ENCODE peak calls at places on chromosomes 16 and 17, in five cellular contexts. M is activated CD8-positive, alpha-beta T cell treated with anti-CD3 and anti-CD28 coated beads for 36 hours; Q is non-pigmented ciliary epithelial cell; Y is fibroblast of the aortic adventitia; K is stimulated activated CD8-positive, alpha-beta memory T cell treated with anti-CD3 and anti-CD28 coated beads, Interleukin-4, amount 100 ng/mL, for 4 hours. I is an unnamed sample.

GRCh38 chr16:53132406-53132805 is 77.6 kb downstream of the CHD9 start:
- DNase-seq in Q (no peak), K (no peak), Y (peak; percentile 37), M (no peak), I (peak; percentile 30)

GRCh38 chr17:8110907-8111306 is 7.4 kb downstream of the ALOXE3 start:
- DNase-seq in K (no peak), Y (no peak), Q (no peak), M (no peak), I (no peak)

GRCh38 chr17:16466407-16466806 is 25.6 kb downstream of the LRRC75A start:
- DNase-seq in K (no peak), M (no peak), Q (no peak), Y (no peak), I (no peak)

GRCh38 chr17:44940768-44941167 is 6.8 kb downstream of the KIF18B start:
- DNase-seq in Y (no peak), Q (no peak), M (no peak), K (no peak), I (no peak)

GRCh38 chr16:84851192-84852127 is 31.7 kb downstream of the CRISPLD2 start:
- DNase-seq in Y (peak; percentile 77), Q (peak; percentile 89), K (no peak), M (no peak), I (peak; percentile 89)

GRCh38 chr16:69109486-69110270 is 4.2 kb downstream of the HAS3 start:
- DNase-seq in Y (no peak), Q (no peak), K (no peak), M (no peak), I (no peak)

GRCh38 chr17:76585048-76585648 is 512 bp downstream of the ST6GALNAC2 start:
- DNase-seq in K (no peak), M (no peak), Q (no peak), Y (no peak), I (no peak)

GRCh38 chr16:80720759-80721470 is 83.5 kb downstream of the CDYL2 start:
- DNase-seq in Y (no peak), K (no peak), M (no peak), Q (peak; percentile 14), I (no peak)

GRCh38 chr17:77358801-77359716 is 218.3 kb downstream of the SEC14L1 start:
- DNase-seq in K (no peak), M (no peak), Y (no peak), Q (no peak), I (no peak)

GRCh38 chr17:57453841-57454240 is 197.5 kb downstream of the MSI2 start:
- DNase-seq in Q (no peak), K (no peak), M (no peak), Y (no peak), I (no peak)

GRCh38 chr17:43582426-43582825 is 36.3 kb upstream of the ETV4 start:
- DNase-seq in Y (no peak), Q (no peak), K (no peak), M (no peak), I (no peak)

GRCh38 chr16:278863-279366 is 1.5 kb upstream of the ARHGDIG start:
- DNase-seq in M (peak; percentile 69), Y (peak; percentile 13), K (no peak), Q (peak; percentile 19), I (peak; percentile 55)

GRCh38 chr16:2910441-2910840 is 1.3 kb upstream of the FLYWCH1 start:
- DNase-seq in M (no peak), Q (no peak), K (no peak), Y (peak; percentile 60), I (no peak)

GRCh38 chr16:51321251-51321650 is 170.2 kb upstream of the SALL1 start:
- DNase-seq in M (no peak), K (no peak), Q (no peak), Y (no peak), I (no peak)

GRCh38 chr17:57666946-57667345 is 78.2 kb downstream of the CCDC182 start:
- DNase-seq in Y (no peak), Q (no peak), K (no peak), M (no peak), I (no peak)

GRCh38 chr17:33927732-33928133 is 327.4 kb upstream of the CCL2 start:
- DNase-seq in M (no peak), K (no peak), Q (no peak), Y (no peak), I (no peak)

GRCh38 chr17:45317113-45317820 is 447 bp upstream of the MAP3K14 start:
- DNase-seq in Q (peak; percentile 100), Y (peak; percentile 100), M (peak; percentile 100), K (peak; percentile 100), I (peak; percentile 100)

GRCh38 chr17:47210105-47210504 is 957 bp downstream of the MYL4 start:
- DNase-seq in K (no peak), Y (peak; percentile 19), M (no peak), Q (no peak), I (no peak)

GRCh38 chr17:64653325-64653984 is 8.7 kb downstream of the SMURF2 start:
- DNase-seq in Y (peak; percentile 66), Q (no peak), M (no peak), K (no peak), I (peak; percentile 50)

GRCh38 chr17:74690409-74690825 is 22.3 kb downstream of the CD300LF start:
- DNase-seq in K (no peak), M (no peak), Q (no peak), Y (no peak), I (no peak)

GRCh38 chr16:89841275-89841674 is 13.0 kb downstream of the SPIRE2 start:
- DNase-seq in M (peak; percentile 86), Q (no peak), Y (no peak), K (peak; percentile 52), I (no peak)